ENCODE peak calls at places on chromosomes 7 and 10, in nine cellular contexts. One of them, this sample, is unnamed. For H3K4me1 and H3K9me3, the result is how much of the 10 kb centered on the place peaks cover.

GRCh38 chr10:1048349-1048731 is 579 bp downstream of the IDI1 start:
- DNase-seq in thoracic aorta: no peak
- DNase-seq in hepatocyte: no peak
- DNase-seq in iPS DF 6.9: no peak
- DNase-seq in tibial artery: peak
- DNase-seq in heart right ventricle: peak
- DNase-seq in neuronal stem cell: no peak
- DNase-seq in SJCRH30: no peak
- DNase-seq in HepG2: peak
- DNase-seq in this sample: peak

GRCh38 chr10:58275908-58276307 is 6.9 kb downstream of the CISD1 start:
- DNase-seq in thoracic aorta: no peak
- DNase-seq in hepatocyte: peak
- DNase-seq in iPS DF 6.9: no peak
- DNase-seq in tibial artery: no peak
- DNase-seq in heart right ventricle: no peak
- DNase-seq in neuronal stem cell: no peak
- DNase-seq in SJCRH30: no peak
- DNase-seq in HepG2: no peak
- DNase-seq in this sample: no peak

GRCh38 chr7:50782376-50783208 is at the start of gene GRB10:
- DNase-seq in thoracic aorta: no peak
- DNase-seq in hepatocyte: peak
- DNase-seq in iPS DF 6.9: no peak
- DNase-seq in tibial artery: no peak
- DNase-seq in heart right ventricle: peak
- DNase-seq in neuronal stem cell: peak
- DNase-seq in SJCRH30: no peak
- DNase-seq in HepG2: no peak
- DNase-seq in this sample: peak

GRCh38 chr10:76879116-76879706 is 758.4 kb downstream of the KCNMA1 start:
- DNase-seq in thoracic aorta: no peak
- DNase-seq in hepatocyte: no peak
- DNase-seq in iPS DF 6.9: no peak
- DNase-seq in tibial artery: no peak
- DNase-seq in heart right ventricle: no peak
- DNase-seq in neuronal stem cell: no peak
- DNase-seq in SJCRH30: no peak
- DNase-seq in HepG2: no peak
- DNase-seq in this sample: no peak

GRCh38 chr7:128757203-128757602 is 18.0 kb downstream of the CALU start:
- DNase-seq in thoracic aorta: no peak
- DNase-seq in hepatocyte: no peak
- DNase-seq in iPS DF 6.9: no peak
- DNase-seq in tibial artery: no peak
- DNase-seq in heart right ventricle: no peak
- DNase-seq in neuronal stem cell: no peak
- DNase-seq in SJCRH30: no peak
- DNase-seq in HepG2: no peak
- DNase-seq in this sample: no peak

GRCh38 chr10:11772575-11773288 is 30.6 kb downstream of the ECHDC3 start:
- DNase-seq in thoracic aorta: no peak
- DNase-seq in hepatocyte: no peak
- DNase-seq in iPS DF 6.9: no peak
- DNase-seq in tibial artery: no peak
- DNase-seq in heart right ventricle: no peak
- DNase-seq in neuronal stem cell: no peak
- DNase-seq in SJCRH30: no peak
- DNase-seq in HepG2: no peak
- DNase-seq in this sample: no peak

GRCh38 chr7:85508642-85509429 is 322.0 kb upstream of the SEMA3D start:
- DNase-seq in thoracic aorta: no peak
- DNase-seq in hepatocyte: no peak
- DNase-seq in iPS DF 6.9: no peak
- DNase-seq in tibial artery: no peak
- DNase-seq in heart right ventricle: no peak
- DNase-seq in neuronal stem cell: no peak
- DNase-seq in SJCRH30: no peak
- DNase-seq in HepG2: no peak
- DNase-seq in this sample: no peak

GRCh38 chr7:17913250-17913649 is 27.0 kb downstream of the SNX13 start:
- DNase-seq in thoracic aorta: no peak
- DNase-seq in hepatocyte: no peak
- DNase-seq in iPS DF 6.9: no peak
- DNase-seq in tibial artery: no peak
- DNase-seq in heart right ventricle: no peak
- DNase-seq in neuronal stem cell: no peak
- DNase-seq in SJCRH30: no peak
- DNase-seq in HepG2: no peak
- DNase-seq in this sample: no peak

GRCh38 chr7:42843209-42843800 is 68.6 kb downstream of the C7orf25 start:
- DNase-seq in thoracic aorta: no peak
- DNase-seq in hepatocyte: peak
- DNase-seq in iPS DF 6.9: peak
- DNase-seq in tibial artery: peak
- DNase-seq in heart right ventricle: peak
- DNase-seq in neuronal stem cell: peak
- DNase-seq in SJCRH30: peak
- DNase-seq in HepG2: peak
- DNase-seq in this sample: peak

GRCh38 chr7:128197586-128197985 is 43.5 kb upstream of the LEP start:
- DNase-seq in thoracic aorta: no peak
- DNase-seq in hepatocyte: no peak
- DNase-seq in iPS DF 6.9: no peak
- DNase-seq in tibial artery: no peak
- DNase-seq in heart right ventricle: no peak
- DNase-seq in neuronal stem cell: no peak
- DNase-seq in SJCRH30: peak
- DNase-seq in HepG2: no peak
- DNase-seq in this sample: no peak

GRCh38 chr10:47081264-47081663 is 170.0 kb downstream of the PTPN20 start:
- DNase-seq in thoracic aorta: no peak
- DNase-seq in hepatocyte: no peak
- DNase-seq in iPS DF 6.9: no peak
- DNase-seq in tibial artery: no peak
- DNase-seq in heart right ventricle: no peak
- DNase-seq in neuronal stem cell: no peak
- DNase-seq in SJCRH30: no peak
- DNase-seq in HepG2: no peak
- DNase-seq in this sample: no peak

GRCh38 chr7:49255061-49255460 is 330.7 kb downstream of the CDC14C start:
- DNase-seq in thoracic aorta: no peak
- DNase-seq in hepatocyte: no peak
- DNase-seq in iPS DF 6.9: no peak
- DNase-seq in tibial artery: no peak
- DNase-seq in heart right ventricle: no peak
- DNase-seq in neuronal stem cell: no peak
- DNase-seq in SJCRH30: no peak
- DNase-seq in HepG2: no peak
- DNase-seq in this sample: no peak

GRCh38 chr10:5975641-5976473 is 1.5 kb downstream of the IL15RA start:
- DNase-seq in thoracic aorta: no peak
- DNase-seq in hepatocyte: no peak
- DNase-seq in iPS DF 6.9: no peak
- DNase-seq in tibial artery: peak
- DNase-seq in heart right ventricle: peak
- DNase-seq in neuronal stem cell: no peak
- DNase-seq in SJCRH30: no peak
- DNase-seq in HepG2: no peak
- DNase-seq in this sample: peak

GRCh38 chr10:5594271-5595036 is 69.7 kb downstream of the CALML3 start:
- DNase-seq in thoracic aorta: no peak
- DNase-seq in hepatocyte: peak
- DNase-seq in iPS DF 6.9: no peak
- DNase-seq in tibial artery: no peak
- DNase-seq in heart right ventricle: no peak
- DNase-seq in neuronal stem cell: no peak
- DNase-seq in SJCRH30: no peak
- DNase-seq in HepG2: no peak
- DNase-seq in this sample: no peak

GRCh38 chr10:126017961-126018560 is 121.7 kb downstream of the FANK1 start:
- DNase-seq in thoracic aorta: no peak
- DNase-seq in hepatocyte: peak
- DNase-seq in iPS DF 6.9: no peak
- DNase-seq in tibial artery: no peak
- DNase-seq in heart right ventricle: no peak
- DNase-seq in neuronal stem cell: no peak
- DNase-seq in SJCRH30: no peak
- DNase-seq in HepG2: no peak
- DNase-seq in this sample: no peak

GRCh38 chr7:129536323-129536722 is 34.0 kb downstream of the SMKR1 start:
- DNase-seq in thoracic aorta: no peak
- DNase-seq in hepatocyte: no peak
- DNase-seq in iPS DF 6.9: no peak
- DNase-seq in tibial artery: no peak
- DNase-seq in heart right ventricle: no peak
- DNase-seq in neuronal stem cell: no peak
- DNase-seq in SJCRH30: no peak
- DNase-seq in HepG2: no peak
- DNase-seq in this sample: no peak

GRCh38 chr7:148787571-148788295 is 89.0 kb downstream of the CUL1 start:
- DNase-seq in thoracic aorta: no peak
- DNase-seq in hepatocyte: no peak
- DNase-seq in iPS DF 6.9: no peak
- DNase-seq in tibial artery: no peak
- DNase-seq in heart right ventricle: no peak
- DNase-seq in neuronal stem cell: no peak
- DNase-seq in SJCRH30: no peak
- DNase-seq in HepG2: no peak
- DNase-seq in this sample: peak
- H3K27ac ChIP-seq in thoracic aorta: no peak
- H3K27ac ChIP-seq in hepatocyte: no peak
- H3K27ac ChIP-seq in iPS DF 6.9: no peak
- H3K27ac ChIP-seq in tibial artery: no peak
- H3K27ac ChIP-seq in heart right ventricle: no peak
- H3K27ac ChIP-seq in neuronal stem cell: no peak
- H3K27ac ChIP-seq in SJCRH30: no peak
- H3K27ac ChIP-seq in HepG2: no peak
- H3K27ac ChIP-seq in this sample: peak

GRCh38 chr7:102310414-102310815 is 23.7 kb downstream of the SH2B2 start:
- DNase-seq in thoracic aorta: no peak
- DNase-seq in hepatocyte: no peak
- DNase-seq in iPS DF 6.9: no peak
- DNase-seq in tibial artery: no peak
- DNase-seq in heart right ventricle: no peak
- DNase-seq in neuronal stem cell: no peak
- DNase-seq in SJCRH30: no peak
- DNase-seq in HepG2: no peak
- DNase-seq in this sample: no peak
- H3K4me1 ChIP-seq in thoracic aorta: under half
- H3K4me1 ChIP-seq in hepatocyte: under half
- H3K4me1 ChIP-seq in iPS DF 6.9: under half
- H3K4me1 ChIP-seq in tibial artery: under half
- H3K4me1 ChIP-seq in heart right ventricle: under half
- H3K4me1 ChIP-seq in neuronal stem cell: under half
- H3K4me1 ChIP-seq in SJCRH30: under half
- H3K4me1 ChIP-seq in HepG2: under half
- H3K4me1 ChIP-seq in this sample: under half

DNA sequence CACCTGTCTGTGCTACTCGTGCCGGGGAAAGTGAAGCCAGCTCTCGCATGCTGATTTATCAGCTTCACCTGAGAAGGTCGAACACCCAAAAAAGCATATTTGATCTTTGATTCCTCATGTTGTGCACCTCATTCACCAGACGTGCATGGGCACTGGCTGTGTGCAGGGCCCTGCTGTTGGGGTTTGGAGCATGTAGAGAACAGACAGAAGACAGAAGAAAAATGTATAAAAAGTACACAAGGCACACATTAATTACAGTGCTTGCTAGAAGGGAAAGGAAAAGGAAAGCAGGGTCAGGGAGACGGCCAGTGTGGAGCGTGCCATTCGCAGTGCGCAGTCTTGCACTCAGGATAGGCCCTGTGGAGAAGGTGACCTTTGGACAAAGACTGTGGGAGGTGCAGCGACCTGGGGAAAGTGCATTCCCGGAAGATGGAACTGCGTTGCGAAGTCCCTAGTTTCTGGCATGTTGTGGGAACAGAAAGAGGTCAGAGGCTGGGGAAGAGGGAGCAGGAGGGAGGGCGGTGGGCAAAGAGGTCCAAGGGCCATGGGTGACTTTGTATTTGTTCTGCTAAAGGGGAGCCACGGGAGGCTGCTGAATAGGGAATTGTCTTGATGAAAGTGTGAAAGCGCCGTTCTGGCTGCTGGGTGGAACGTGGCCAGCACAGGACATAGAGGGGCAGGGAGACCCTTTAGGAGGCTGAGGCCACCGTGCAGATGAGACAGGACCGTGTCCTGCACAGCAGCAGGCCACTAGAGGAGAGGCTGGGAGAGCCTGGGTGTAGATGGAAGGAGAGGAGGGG is 232.8 kb downstream of the GLRX3 start:
- DNase-seq in thoracic aorta: no peak
- DNase-seq in hepatocyte: peak
- DNase-seq in iPS DF 6.9: no peak
- DNase-seq in tibial artery: no peak
- DNase-seq in heart right ventricle: no peak
- DNase-seq in neuronal stem cell: no peak
- DNase-seq in SJCRH30: no peak
- DNase-seq in HepG2: no peak
- DNase-seq in this sample: no peak
- H3K9me3 ChIP-seq in thoracic aorta: under half
- H3K9me3 ChIP-seq in hepatocyte: under half
- H3K9me3 ChIP-seq in iPS DF 6.9: under half
- H3K9me3 ChIP-seq in tibial artery: under half
- H3K9me3 ChIP-seq in heart right ventricle: under half
- H3K9me3 ChIP-seq in neuronal stem cell: under half
- H3K9me3 ChIP-seq in SJCRH30: under half
- H3K9me3 ChIP-seq in HepG2: under half
- H3K9me3 ChIP-seq in this sample: under half

GRCh38 chr10:22927163-22927562 is 690 bp upstream of the ARMC3 start:
- DNase-seq in thoracic aorta: no peak
- DNase-seq in hepatocyte: no peak
- DNase-seq in iPS DF 6.9: no peak
- DNase-seq in tibial artery: no peak
- DNase-seq in heart right ventricle: no peak
- DNase-seq in neuronal stem cell: peak
- DNase-seq in SJCRH30: no peak
- DNase-seq in HepG2: no peak
- DNase-seq in this sample: no peak
- H3K27ac ChIP-seq in thoracic aorta: no peak
- H3K27ac ChIP-seq in hepatocyte: no peak
- H3K27ac ChIP-seq in iPS DF 6.9: no peak
- H3K27ac ChIP-seq in tibial artery: no peak
- H3K27ac ChIP-seq in heart right ventricle: no peak
- H3K27ac ChIP-seq in neuronal stem cell: no peak
- H3K27ac ChIP-seq in SJCRH30: no peak
- H3K27ac ChIP-seq in HepG2: no peak
- H3K27ac ChIP-seq in this sample: no peak